ENCODE peak calls at places on chromosomes 4 and X, in seven cellular contexts. T is neuronal stem cell, V is AG10803, M is iPS-NIHi11, C is NCI-H510A treated with DMSO at 0.1 percent for 48 hours, X is ELF-1, A is AG09309. N is an unnamed sample.

GRCh38 chrX:139826065-139827044 is 106.5 kb downstream of the ATP11C start:
- DNase-seq in T (no peak), V (peak), M (no peak), C (peak), X (no peak), A (peak), N (no peak)

GRCh38 chrX:85029043-85029442 is 25.4 kb downstream of the APOOL start:
- DNase-seq in T (no peak), V (no peak), M (no peak), C (no peak), X (no peak), A (no peak), N (no peak)

GRCh38 chrX:47637546-47638195 is 7.9 kb upstream of the CFP start:
- DNase-seq in T (no peak), V (no peak), M (peak), C (no peak), X (peak), A (no peak), N (no peak)

GRCh38 chr4:173522874-173523395 is 7.1 kb downstream of the HAND2 start:
- DNase-seq in T (no peak), V (no peak), M (no peak), C (no peak), X (no peak), A (no peak), N (no peak)

GRCh38 chrX:42496239-42496638 is 281.7 kb downstream of the PPP1R2C start:
- DNase-seq in T (no peak), V (no peak), M (no peak), C (no peak), X (no peak), A (no peak), N (no peak)

GRCh38 chr4:123785515-123785914 is 388.9 kb downstream of the SPRY1 start:
- DNase-seq in T (no peak), V (peak), M (peak), C (no peak), X (no peak), A (peak), N (no peak)

GRCh38 chrX:34918856-34919255 is 23.7 kb upstream of the FAM47B start:
- DNase-seq in T (peak), V (peak), M (peak), C (peak), X (peak), A (peak), N (no peak)

GRCh38 chr4:86818211-86818610 is 31.0 kb downstream of the SLC10A6 start:
- DNase-seq in T (no peak), V (peak), M (no peak), C (no peak), X (no peak), A (no peak), N (no peak)

GRCh38 chr4:30600246-30600645 is 119.9 kb upstream of the PCDH7 start:
- DNase-seq in T (peak), V (no peak), M (peak), C (no peak), X (no peak), A (peak), N (no peak)

GRCh38 chrX:154840856-154841255 is 6.4 kb upstream of the SMIM9 start:
- DNase-seq in T (no peak), V (peak), M (peak), C (peak), X (no peak), A (peak), N (no peak)

GRCh38 chr4:143625632-143626031 is 74.8 kb downstream of the FREM3 start:
- DNase-seq in T (no peak), V (no peak), M (no peak), C (peak), X (no peak), A (no peak), N (no peak)

GRCh38 chr4:26432419-26432818 is 57.9 kb downstream of the CCKAR start:
- DNase-seq in T (no peak), V (no peak), M (no peak), C (no peak), X (no peak), A (no peak), N (no peak)

GRCh38 chrX:38342853-38343778 is 9.3 kb upstream of the OTC start:
- DNase-seq in T (no peak), V (no peak), M (no peak), C (no peak), X (no peak), A (no peak), N (no peak)

GRCh38 chr4:30948653-30949052 is 228.5 kb downstream of the PCDH7 start:
- DNase-seq in T (no peak), V (no peak), M (no peak), C (no peak), X (no peak), A (peak), N (no peak)

GRCh38 chrX:120672389-120672788 is 42.5 kb upstream of the C1GALT1C1 start:
- DNase-seq in T (no peak), V (peak), M (no peak), C (no peak), X (no peak), A (peak), N (no peak)

GRCh38 chr4:7656244-7656800 is 221.6 kb upstream of the PSAPL1 start:
- DNase-seq in T (no peak), V (no peak), M (no peak), C (no peak), X (no peak), A (no peak), N (no peak)

GRCh38 chrX:105323951-105324350 is 103.5 kb upstream of the TEX13A start:
- DNase-seq in T (no peak), V (no peak), M (peak), C (peak), X (no peak), A (no peak), N (no peak)

GRCh38 chrX:108537005-108537404 is 97.4 kb downstream of the COL4A5 start:
- DNase-seq in T (peak), V (peak), M (peak), C (peak), X (peak), A (no peak), N (no peak)

GRCh38 chr4:48602763-48603162 is 112.7 kb downstream of the ZAR1 start:
- DNase-seq in T (no peak), V (peak), M (no peak), C (no peak), X (no peak), A (no peak), N (no peak)

GRCh38 chr4:139740531-139741041 is 75.0 kb downstream of the MGST2 start:
- DNase-seq in T (no peak), V (peak), M (no peak), C (peak), X (no peak), A (peak), N (no peak)

GRCh38 chr4:150080875-150081274 is 2.6 kb downstream of the DCLK2 start:
- DNase-seq in T (no peak), V (no peak), M (no peak), C (no peak), X (no peak), A (no peak), N (no peak)

GRCh38 chr4:47519239-47519883 is 34.3 kb downstream of the ATP10D start:
- DNase-seq in T (no peak), V (no peak), M (no peak), C (no peak), X (no peak), A (no peak), N (no peak)

GRCh38 chr4:6470502-6471302 is 1.7 kb downstream of the PPP2R2C start:
- DNase-seq in T (no peak), V (peak), M (peak), C (no peak), X (peak), A (no peak), N (no peak)

GRCh38 chr4:37678624-37679023 is 7.6 kb downstream of the RELL1 start:
- DNase-seq in T (no peak), V (no peak), M (no peak), C (no peak), X (no peak), A (no peak), N (no peak)

GRCh38 chrX:68396953-68397352 is 36.3 kb downstream of the OPHN1 start:
- DNase-seq in T (no peak), V (peak), M (no peak), C (no peak), X (peak), A (no peak), N (no peak)

GRCh38 chrX:150337026-150337425 is 26.1 kb upstream of the MAMLD1 start:
- DNase-seq in T (no peak), V (no peak), M (no peak), C (no peak), X (no peak), A (no peak), N (no peak)

GRCh38 chr4:21507439-21507838 is 441.1 kb downstream of the KCNIP4 start:
- DNase-seq in T (no peak), V (no peak), M (peak), C (peak), X (no peak), A (peak), N (no peak)

GRCh38 chrX:154411981-154412340 is 622 bp downstream of the TAFAZZIN start:
- DNase-seq in T (no peak), V (peak), M (peak), C (peak), X (peak), A (no peak), N (no peak)

GRCh38 chrX:66015152-66015827 is 24.6 kb downstream of the VSIG4 start:
- DNase-seq in T (no peak), V (no peak), M (no peak), C (no peak), X (no peak), A (no peak), N (no peak)

GRCh38 chr4:105207386-105207785 is 60.7 kb downstream of the TET2 start:
- DNase-seq in T (no peak), V (no peak), M (no peak), C (no peak), X (no peak), A (no peak), N (no peak)